ENCODE peak calls at places on chromosomes 4 and X, in nine cellular contexts. One of them, this sample, is unnamed.

GRCh38 chrX:11209798-11210197 is 83.4 kb upstream of the AMELX start:
- DNase-seq in T-cell: no peak
- DNase-seq in NCI-H1417: no peak
- DNase-seq in AML-193: no peak
- DNase-seq in AG04450: no peak
- DNase-seq in epithelial cell of esophagus: no peak
- DNase-seq in kidney tubule cell: no peak
- DNase-seq in activated T-cell treated with anti-CD3 and anti-CD28 coated beads, Interleukin-2, amount 50 U/mL, for 1 hour: no peak
- DNase-seq in uterus: no peak
- DNase-seq in this sample: no peak

GRCh38 chr4:37793562-37793961 is 32.9 kb upstream of the PGM2 start:
- DNase-seq in T-cell: no peak
- DNase-seq in NCI-H1417: no peak
- DNase-seq in AML-193: peak; percentile 52
- DNase-seq in AG04450: no peak
- DNase-seq in epithelial cell of esophagus: peak; percentile 24
- DNase-seq in kidney tubule cell: peak; percentile 20
- DNase-seq in activated T-cell treated with anti-CD3 and anti-CD28 coated beads, Interleukin-2, amount 50 U/mL, for 1 hour: no peak
- DNase-seq in uterus: no peak
- DNase-seq in this sample: peak; percentile 4

GRCh38 chrX:150984164-150984824 is 1.2 kb downstream of the HMGB3 start:
- DNase-seq in T-cell: no peak
- DNase-seq in NCI-H1417: no peak
- DNase-seq in AML-193: no peak
- DNase-seq in AG04450: no peak
- DNase-seq in epithelial cell of esophagus: no peak
- DNase-seq in kidney tubule cell: peak; percentile 5
- DNase-seq in activated T-cell treated with anti-CD3 and anti-CD28 coated beads, Interleukin-2, amount 50 U/mL, for 1 hour: peak; percentile 30
- DNase-seq in uterus: no peak
- DNase-seq in this sample: no peak

GRCh38 chr4:22463179-22463578 is 52.7 kb downstream of the ADGRA3 start:
- DNase-seq in T-cell: no peak
- DNase-seq in NCI-H1417: no peak
- DNase-seq in AML-193: no peak
- DNase-seq in AG04450: no peak
- DNase-seq in epithelial cell of esophagus: no peak
- DNase-seq in kidney tubule cell: no peak
- DNase-seq in activated T-cell treated with anti-CD3 and anti-CD28 coated beads, Interleukin-2, amount 50 U/mL, for 1 hour: no peak
- DNase-seq in uterus: no peak
- DNase-seq in this sample: no peak

GRCh38 chr4:13851541-13851940 is 224.0 kb upstream of the BOD1L1 start:
- DNase-seq in T-cell: no peak
- DNase-seq in NCI-H1417: no peak
- DNase-seq in AML-193: no peak
- DNase-seq in AG04450: no peak
- DNase-seq in epithelial cell of esophagus: no peak
- DNase-seq in kidney tubule cell: no peak
- DNase-seq in activated T-cell treated with anti-CD3 and anti-CD28 coated beads, Interleukin-2, amount 50 U/mL, for 1 hour: no peak
- DNase-seq in uterus: no peak
- DNase-seq in this sample: no peak

GRCh38 chr4:174524242-174524641 is 2.0 kb upstream of the HPGD start:
- DNase-seq in T-cell: no peak
- DNase-seq in NCI-H1417: no peak
- DNase-seq in AML-193: no peak
- DNase-seq in AG04450: no peak
- DNase-seq in epithelial cell of esophagus: peak; percentile 60
- DNase-seq in kidney tubule cell: no peak
- DNase-seq in activated T-cell treated with anti-CD3 and anti-CD28 coated beads, Interleukin-2, amount 50 U/mL, for 1 hour: no peak
- DNase-seq in uterus: no peak
- DNase-seq in this sample: no peak

GRCh38 chrX:68794486-68794885 is 34.3 kb upstream of the EFNB1 start:
- DNase-seq in T-cell: no peak
- DNase-seq in NCI-H1417: no peak
- DNase-seq in AML-193: no peak
- DNase-seq in AG04450: no peak
- DNase-seq in epithelial cell of esophagus: no peak
- DNase-seq in kidney tubule cell: no peak
- DNase-seq in activated T-cell treated with anti-CD3 and anti-CD28 coated beads, Interleukin-2, amount 50 U/mL, for 1 hour: no peak
- DNase-seq in uterus: no peak
- DNase-seq in this sample: peak; percentile 1

GRCh38 chr4:15738877-15739276 is 36.0 kb downstream of the BST1 start:
- DNase-seq in T-cell: no peak
- DNase-seq in NCI-H1417: no peak
- DNase-seq in AML-193: no peak
- DNase-seq in AG04450: no peak
- DNase-seq in epithelial cell of esophagus: peak; percentile 17
- DNase-seq in kidney tubule cell: no peak
- DNase-seq in activated T-cell treated with anti-CD3 and anti-CD28 coated beads, Interleukin-2, amount 50 U/mL, for 1 hour: no peak
- DNase-seq in uterus: no peak
- DNase-seq in this sample: no peak

GRCh38 chrX:144334577-144334976 is 450.7 kb downstream of the UBE2NL start:
- DNase-seq in T-cell: no peak
- DNase-seq in NCI-H1417: no peak
- DNase-seq in AML-193: no peak
- DNase-seq in AG04450: no peak
- DNase-seq in epithelial cell of esophagus: no peak
- DNase-seq in kidney tubule cell: no peak
- DNase-seq in activated T-cell treated with anti-CD3 and anti-CD28 coated beads, Interleukin-2, amount 50 U/mL, for 1 hour: no peak
- DNase-seq in uterus: no peak
- DNase-seq in this sample: no peak

GRCh38 chr4:40986375-40986774 is 228.0 kb downstream of the APBB2 start:
- DNase-seq in T-cell: no peak
- DNase-seq in NCI-H1417: no peak
- DNase-seq in AML-193: no peak
- DNase-seq in AG04450: no peak
- DNase-seq in epithelial cell of esophagus: no peak
- DNase-seq in kidney tubule cell: no peak
- DNase-seq in activated T-cell treated with anti-CD3 and anti-CD28 coated beads, Interleukin-2, amount 50 U/mL, for 1 hour: no peak
- DNase-seq in uterus: no peak
- DNase-seq in this sample: no peak

GRCh38 chr4:116180056-116180690 is 905.2 kb downstream of the TRAM1L1 start:
- DNase-seq in T-cell: no peak
- DNase-seq in NCI-H1417: peak; percentile 10
- DNase-seq in AML-193: peak; percentile 22
- DNase-seq in AG04450: no peak
- DNase-seq in epithelial cell of esophagus: peak; percentile 28
- DNase-seq in kidney tubule cell: peak; percentile 5
- DNase-seq in activated T-cell treated with anti-CD3 and anti-CD28 coated beads, Interleukin-2, amount 50 U/mL, for 1 hour: no peak
- DNase-seq in uterus: no peak
- DNase-seq in this sample: peak; percentile 17

GRCh38 chr4:150385606-150386005 is 196.3 kb upstream of the MAB21L2 start:
- DNase-seq in T-cell: no peak
- DNase-seq in NCI-H1417: peak; percentile 3
- DNase-seq in AML-193: no peak
- DNase-seq in AG04450: peak; percentile 73
- DNase-seq in epithelial cell of esophagus: peak; percentile 44
- DNase-seq in kidney tubule cell: peak; percentile 1
- DNase-seq in activated T-cell treated with anti-CD3 and anti-CD28 coated beads, Interleukin-2, amount 50 U/mL, for 1 hour: no peak
- DNase-seq in uterus: no peak
- DNase-seq in this sample: no peak

GRCh38 chr4:158065176-158065575 is 107.6 kb downstream of the GASK1B start:
- DNase-seq in T-cell: no peak
- DNase-seq in NCI-H1417: no peak
- DNase-seq in AML-193: no peak
- DNase-seq in AG04450: no peak
- DNase-seq in epithelial cell of esophagus: no peak
- DNase-seq in kidney tubule cell: no peak
- DNase-seq in activated T-cell treated with anti-CD3 and anti-CD28 coated beads, Interleukin-2, amount 50 U/mL, for 1 hour: no peak
- DNase-seq in uterus: no peak
- DNase-seq in this sample: no peak

GRCh38 chr4:19694829-19695228 is 556.9 kb upstream of the SLIT2 start:
- DNase-seq in T-cell: no peak
- DNase-seq in NCI-H1417: no peak
- DNase-seq in AML-193: no peak
- DNase-seq in AG04450: no peak
- DNase-seq in epithelial cell of esophagus: no peak
- DNase-seq in kidney tubule cell: no peak
- DNase-seq in activated T-cell treated with anti-CD3 and anti-CD28 coated beads, Interleukin-2, amount 50 U/mL, for 1 hour: no peak
- DNase-seq in uterus: peak; percentile 16
- DNase-seq in this sample: no peak

GRCh38 chr4:169765845-169766244 is 8.1 kb upstream of the HPF1 start:
- DNase-seq in T-cell: no peak
- DNase-seq in NCI-H1417: no peak
- DNase-seq in AML-193: no peak
- DNase-seq in AG04450: no peak
- DNase-seq in epithelial cell of esophagus: peak; percentile 35
- DNase-seq in kidney tubule cell: no peak
- DNase-seq in activated T-cell treated with anti-CD3 and anti-CD28 coated beads, Interleukin-2, amount 50 U/mL, for 1 hour: no peak
- DNase-seq in uterus: no peak
- DNase-seq in this sample: no peak

GRCh38 chrX:21153503-21153902 is 220.7 kb upstream of the CNKSR2 start:
- DNase-seq in T-cell: no peak
- DNase-seq in NCI-H1417: no peak
- DNase-seq in AML-193: no peak
- DNase-seq in AG04450: no peak
- DNase-seq in epithelial cell of esophagus: peak; percentile 0
- DNase-seq in kidney tubule cell: no peak
- DNase-seq in activated T-cell treated with anti-CD3 and anti-CD28 coated beads, Interleukin-2, amount 50 U/mL, for 1 hour: no peak
- DNase-seq in uterus: peak; percentile 17
- DNase-seq in this sample: no peak